ENCODE peak calls at places on chromosome 7, in four cellular contexts. N, M, E and B are unnamed samples.

GRCh38 chr7:36151921-36152755 is 916 bp upstream of the EEPD1 start:
- DNase-seq in N (no peak), M (no peak), E (no peak), B (no peak)

GRCh38 chr7:51255536-51256243 is 60.9 kb downstream of the COBL start:
- DNase-seq in N (no peak), M (no peak), E (no peak), B (no peak)

GRCh38 chr7:103129702-103130557 is 19.0 kb downstream of the NAPEPLD start:
- DNase-seq in N (no peak), M (no peak), E (no peak), B (no peak)

GRCh38 chr7:137081276-137081675 is 212.8 kb downstream of the CHRM2 start:
- DNase-seq in N (no peak), M (no peak), E (no peak), B (no peak)

GRCh38 chr7:28187012-28187411 is 6.4 kb upstream of the JAZF1 start:
- DNase-seq in N (no peak), M (no peak), E (no peak), B (no peak)

GRCh38 chr7:158796667-158797066 is 32.6 kb downstream of the ESYT2 start:
- DNase-seq in N (no peak), M (no peak), E (no peak), B (no peak)

GRCh38 chr7:157566631-157567006 is 229.8 kb downstream of the DNAJB6 start:
- DNase-seq in N (no peak), M (no peak), E (no peak), B (no peak)

GRCh38 chr7:141700848-141701371 is 1.1 kb downstream of the DENND11 start:
- DNase-seq in N (no peak), M (no peak), E (peak; percentile 76), B (no peak)

GRCh38 chr7:122674502-122674901 is 24.4 kb downstream of the RNF133 start:
- DNase-seq in N (no peak), M (peak; percentile 58), E (no peak), B (no peak)

GRCh38 chr7:141709749-141710148 is 1.6 kb downstream of the WEE2 start:
- DNase-seq in N (no peak), M (no peak), E (no peak), B (no peak)

GRCh38 chr7:360454-361100 is 70.6 kb downstream of the FOXL3 start:
- DNase-seq in N (no peak), M (no peak), E (no peak), B (no peak)

GRCh38 chr7:121288894-121289293 is 39.9 kb upstream of the WNT16 start:
- DNase-seq in N (no peak), M (peak; percentile 67), E (no peak), B (no peak)

GRCh38 chr7:82105463-82105862 is 335.6 kb upstream of the HGF start:
- DNase-seq in N (no peak), M (peak; percentile 79), E (no peak), B (no peak)

GRCh38 chr7:21548491-21548890 is 5.7 kb downstream of the DNAH11 start:
- DNase-seq in N (no peak), M (no peak), E (no peak), B (no peak)

GRCh38 chr7:21544303-21544656 is 1.4 kb downstream of the DNAH11 start:
- DNase-seq in N (no peak), M (no peak), E (no peak), B (no peak)

GRCh38 chr7:21542891-21543527 is at the start of gene DNAH11:
- DNase-seq in N (peak; percentile 72), M (peak; percentile 39), E (peak; percentile 30), B (no peak)

GRCh38 chr7:21547511-21547910 is 4.7 kb downstream of the DNAH11 start:
- DNase-seq in N (no peak), M (peak; percentile 56), E (no peak), B (no peak)

DNA sequence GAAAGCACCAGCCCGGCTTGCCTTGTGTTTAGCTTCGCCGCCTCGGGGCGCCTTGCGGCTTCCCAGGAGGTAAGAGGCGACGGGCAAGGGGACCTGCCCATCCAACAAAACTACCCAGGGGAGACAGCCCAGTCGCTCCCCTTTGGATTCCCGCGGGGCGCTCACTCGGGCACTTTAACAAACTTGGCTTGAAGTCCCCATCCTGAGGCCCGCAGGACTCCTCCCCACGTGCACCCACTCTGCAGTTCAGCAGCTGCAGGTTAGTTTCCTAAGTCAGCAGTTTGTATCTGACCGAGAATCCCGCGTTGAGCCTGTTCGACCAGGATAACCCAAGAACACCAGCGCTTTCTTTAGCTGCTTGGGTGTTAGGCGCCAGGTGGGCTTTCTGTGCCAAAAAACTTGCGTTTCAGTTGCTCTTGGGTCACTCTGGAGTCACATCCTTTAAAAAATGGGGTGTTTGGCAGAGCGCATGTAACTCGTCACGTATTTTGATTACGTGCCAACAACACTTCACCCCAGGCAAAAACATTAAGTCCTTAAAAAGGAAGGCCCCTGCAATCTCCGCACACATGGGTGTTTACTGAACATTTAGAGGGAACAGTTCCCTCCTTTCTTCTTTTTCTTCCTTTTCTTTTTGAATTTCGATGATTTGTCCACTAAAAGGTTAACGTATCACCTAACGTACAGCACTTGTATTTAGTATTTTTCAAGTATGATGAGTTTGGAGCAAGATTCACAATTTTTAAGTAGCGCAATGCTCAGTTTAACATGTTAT is 876 bp downstream of the DNAH11 start:
- DNase-seq in N (peak; percentile 72), M (peak; percentile 41), E (no peak), B (no peak)
- TF ChIP-seq CTCF in N (no peak), M (no peak), E (no peak), B (no peak)

GRCh38 chr7:10708447-10708846 is 265.2 kb upstream of the PHF14 start:
- DNase-seq in N (no peak), M (no peak), E (peak; percentile 68), B (no peak)
- TF ChIP-seq CTCF in N (no peak), M (no peak), E (peak; percentile 62), B (no peak)

GRCh38 chr7:3087243-3087642 is 43.6 kb upstream of the CARD11 start:
- DNase-seq in N (no peak), M (peak; percentile 43), E (no peak), B (no peak)

GRCh38 chr7:3091631-3092030 is 48.0 kb upstream of the CARD11 start:
- DNase-seq in N (no peak), M (no peak), E (no peak), B (no peak)

GRCh38 chr7:3095046-3095445 is 51.4 kb upstream of the CARD11 start:
- DNase-seq in N (no peak), M (no peak), E (no peak), B (no peak)

GRCh38 chr7:3092468-3092867 is 48.8 kb upstream of the CARD11 start:
- DNase-seq in N (no peak), M (peak; percentile 8), E (no peak), B (no peak)

GRCh38 chr7:3089493-3089892 is 45.8 kb upstream of the CARD11 start:
- DNase-seq in N (no peak), M (peak; percentile 26), E (peak; percentile 20), B (no peak)
- TF ChIP-seq CTCF in N (no peak), M (peak; percentile 47), E (peak; percentile 67), B (no peak)

GRCh38 chr7:38909870-38910269 is 879 bp upstream of the VPS41 start:
- DNase-seq in N (no peak), M (no peak), E (no peak), B (no peak)
- TF ChIP-seq CTCF in N (no peak), M (peak; percentile 4), E (no peak), B (no peak)

DNA sequence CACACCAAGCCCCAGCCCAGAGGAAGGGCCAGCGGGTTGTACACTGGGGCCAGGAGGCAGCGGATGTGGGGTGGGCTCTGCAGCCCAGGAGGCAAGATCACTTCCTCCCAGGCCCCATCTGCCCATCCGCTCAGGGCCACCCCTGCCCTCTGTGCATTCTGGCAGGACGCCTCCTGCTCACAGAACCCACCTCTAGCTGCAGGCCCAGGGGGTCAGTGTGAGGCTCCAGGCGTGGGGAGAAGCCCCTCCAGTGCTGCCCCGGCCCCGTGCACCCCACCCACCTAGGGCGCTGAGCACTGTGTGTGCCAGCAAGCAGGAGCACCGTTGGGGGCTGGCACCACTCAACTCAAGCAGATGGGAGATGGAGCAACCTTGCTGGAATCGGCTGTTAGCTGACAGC is 275.9 kb downstream of the ELFN1 start:
- DNase-seq in N (no peak), M (no peak), E (no peak), B (no peak)
- TF ChIP-seq CTCF in N (no peak), M (no peak), E (no peak), B (no peak)

DNA sequence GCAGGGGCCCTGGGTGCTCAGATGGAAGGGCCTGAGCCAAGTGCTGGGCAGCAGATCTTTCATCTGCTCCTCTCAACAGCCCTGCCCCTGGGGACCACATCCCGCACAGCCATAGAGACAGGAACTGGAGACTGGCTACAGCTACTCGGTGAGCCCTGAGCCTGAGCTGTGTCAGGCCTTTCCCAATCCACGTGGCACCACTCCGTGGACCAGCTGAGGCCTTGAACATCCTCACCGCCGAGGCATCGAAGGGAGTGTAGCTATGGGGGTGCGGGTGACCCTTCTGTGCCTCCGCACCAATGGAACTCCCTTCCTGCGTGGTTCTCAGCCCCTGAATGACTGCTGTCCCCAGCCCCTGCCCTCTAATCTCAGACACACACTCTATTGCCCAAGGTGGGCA is 362.7 kb upstream of the SHH start:
- DNase-seq in N (no peak), M (no peak), E (no peak), B (no peak)
- TF ChIP-seq CTCF in N (no peak), M (no peak), E (no peak), B (no peak)

GRCh38 chr7:83271212-83272099 is 108.8 kb upstream of the PCLO start:
- DNase-seq in N (no peak), M (peak; percentile 69), E (peak; percentile 18), B (no peak)
- TF ChIP-seq CTCF in N (no peak), M (peak; percentile 58), E (peak; percentile 54), B (no peak)

GRCh38 chr7:99408347-99409191 is at the start of the genes BUD31 and PDAP1:
- DNase-seq in N (peak; percentile 97), M (peak; percentile 96), E (peak; percentile 92), B (no peak)
- TF ChIP-seq CTCF in N (no peak), M (no peak), E (no peak), B (no peak)